ENCODE peak calls at places on chromosomes 11 and 22, in six cellular contexts. One of them, this sample, is unnamed.

GRCh38 chr11:131430466-131431176 is 60.2 kb downstream of the NTM start:
- DNase-seq in GM10248: no peak
- DNase-seq in endodermal cell: no peak
- DNase-seq in HFF-Myc: no peak
- DNase-seq in brain microvascular endothelial cell: no peak
- DNase-seq in cardiac muscle cell: peak; percentile 42
- DNase-seq in this sample: no peak

GRCh38 chr11:125626381-125626950 is 1.5 kb downstream of the CHEK1 start:
- DNase-seq in GM10248: peak; percentile 42
- DNase-seq in endodermal cell: no peak
- DNase-seq in brain microvascular endothelial cell: no peak
- DNase-seq in cardiac muscle cell: no peak
- DNase-seq in HFF-Myc: peak; percentile 84
- DNase-seq in this sample: peak; percentile 51

GRCh38 chr11:19769820-19770219 is 57.2 kb downstream of the NAV2 start:
- DNase-seq in brain microvascular endothelial cell: peak; percentile 50
- DNase-seq in cardiac muscle cell: peak; percentile 55
- DNase-seq in endodermal cell: no peak
- DNase-seq in GM10248: no peak
- DNase-seq in HFF-Myc: no peak
- DNase-seq in this sample: no peak

GRCh38 chr11:103370076-103370475 is 260.9 kb downstream of the DYNC2H1 start:
- DNase-seq in GM10248: no peak
- DNase-seq in endodermal cell: no peak
- DNase-seq in brain microvascular endothelial cell: no peak
- DNase-seq in HFF-Myc: no peak
- DNase-seq in cardiac muscle cell: no peak
- DNase-seq in this sample: no peak

GRCh38 chr11:114215871-114216803 is 80.1 kb upstream of the NNMT start:
- DNase-seq in brain microvascular endothelial cell: no peak
- DNase-seq in HFF-Myc: no peak
- DNase-seq in GM10248: no peak
- DNase-seq in endodermal cell: no peak
- DNase-seq in cardiac muscle cell: peak; percentile 93
- DNase-seq in this sample: no peak

GRCh38 chr22:20412474-20413216 is 18.7 kb downstream of the ZNF74 start:
- DNase-seq in endodermal cell: no peak
- DNase-seq in GM10248: no peak
- DNase-seq in brain microvascular endothelial cell: no peak
- DNase-seq in cardiac muscle cell: no peak
- DNase-seq in HFF-Myc: no peak
- DNase-seq in this sample: no peak

GRCh38 chr11:103927535-103927934 is 108.9 kb upstream of the DDI1 start:
- DNase-seq in HFF-Myc: no peak
- DNase-seq in cardiac muscle cell: peak; percentile 67
- DNase-seq in brain microvascular endothelial cell: no peak
- DNase-seq in GM10248: no peak
- DNase-seq in endodermal cell: no peak
- DNase-seq in this sample: no peak

GRCh38 chr11:64348611-64349387 is 8.8 kb downstream of the CCDC88B start:
- DNase-seq in GM10248: no peak
- DNase-seq in cardiac muscle cell: no peak
- DNase-seq in brain microvascular endothelial cell: no peak
- DNase-seq in HFF-Myc: no peak
- DNase-seq in endodermal cell: peak; percentile 58
- DNase-seq in this sample: no peak

DNA sequence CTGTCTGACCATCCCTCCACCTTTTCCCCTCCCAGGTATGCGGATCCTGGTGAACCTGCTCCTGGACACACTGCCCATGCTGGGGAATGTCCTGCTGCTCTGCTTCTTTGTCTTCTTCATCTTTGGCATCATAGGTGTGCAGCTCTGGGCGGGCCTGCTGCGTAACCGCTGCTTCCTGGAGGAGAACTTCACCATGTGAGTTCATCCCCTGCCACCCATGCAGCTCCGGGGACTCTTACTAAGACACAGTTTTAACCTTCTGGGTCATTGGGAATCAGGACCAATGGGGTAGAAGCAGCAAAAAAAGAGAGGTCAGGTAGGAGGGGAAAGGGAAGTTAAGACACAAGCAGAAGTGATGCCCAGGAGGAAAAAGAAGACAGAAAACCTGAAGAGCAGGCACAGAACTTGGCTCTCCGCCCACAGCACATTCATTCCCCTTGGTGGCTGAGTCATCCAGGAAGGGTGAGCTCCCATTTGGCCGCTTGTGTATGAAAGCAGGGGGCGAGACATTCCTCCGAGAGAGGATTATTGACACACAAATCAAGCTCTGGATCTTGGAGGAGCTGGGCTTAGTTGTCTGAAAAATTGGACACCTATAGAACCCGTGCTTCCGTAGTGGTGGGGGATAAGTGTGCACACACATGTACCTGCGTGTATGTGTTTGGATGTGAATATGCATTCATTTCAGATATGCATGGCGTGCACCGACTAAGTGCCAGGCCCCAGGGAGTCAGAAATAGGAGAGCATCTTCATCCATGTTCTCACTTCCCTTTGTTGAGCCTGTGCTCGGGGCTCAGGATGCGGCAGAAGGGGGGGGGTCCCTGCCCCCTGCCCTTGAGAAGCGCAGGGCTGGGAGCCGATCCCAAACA is 64.2 kb downstream of the CACNA1I start:
- DNase-seq in GM10248: no peak
- DNase-seq in cardiac muscle cell: peak; percentile 86
- DNase-seq in brain microvascular endothelial cell: peak; percentile 79
- DNase-seq in endodermal cell: peak; percentile 75
- DNase-seq in HFF-Myc: peak; percentile 81
- DNase-seq in this sample: no peak
- TF ChIP-seq CTCF in GM10248: no peak
- TF ChIP-seq CTCF in cardiac muscle cell: no peak
- TF ChIP-seq CTCF in brain microvascular endothelial cell: no peak
- TF ChIP-seq CTCF in endodermal cell: no peak
- TF ChIP-seq CTCF in HFF-Myc: no peak
- TF ChIP-seq CTCF in this sample: no peak

GRCh38 chr11:12287374-12288211 is 89.8 kb upstream of the PARVA start:
- DNase-seq in cardiac muscle cell: peak; percentile 97
- DNase-seq in GM10248: peak; percentile 33
- DNase-seq in endodermal cell: peak; percentile 93
- DNase-seq in brain microvascular endothelial cell: peak; percentile 98
- DNase-seq in HFF-Myc: peak; percentile 86
- DNase-seq in this sample: peak; percentile 45
- TF ChIP-seq CTCF in cardiac muscle cell: peak; percentile 70
- TF ChIP-seq CTCF in GM10248: no peak
- TF ChIP-seq CTCF in endodermal cell: peak; percentile 84
- TF ChIP-seq CTCF in brain microvascular endothelial cell: peak; percentile 76
- TF ChIP-seq CTCF in HFF-Myc: peak; percentile 73
- TF ChIP-seq CTCF in this sample: no peak

GRCh38 chr11:68025047-68025446 is 5.4 kb upstream of the NDUFS8 start:
- DNase-seq in GM10248: no peak
- DNase-seq in HFF-Myc: no peak
- DNase-seq in cardiac muscle cell: no peak
- DNase-seq in endodermal cell: peak; percentile 65
- DNase-seq in brain microvascular endothelial cell: no peak
- DNase-seq in this sample: no peak
- TF ChIP-seq CTCF in GM10248: peak; percentile 1
- TF ChIP-seq CTCF in HFF-Myc: no peak
- TF ChIP-seq CTCF in cardiac muscle cell: no peak
- TF ChIP-seq CTCF in endodermal cell: peak; percentile 56
- TF ChIP-seq CTCF in brain microvascular endothelial cell: peak; percentile 30
- TF ChIP-seq CTCF in this sample: no peak

DNA sequence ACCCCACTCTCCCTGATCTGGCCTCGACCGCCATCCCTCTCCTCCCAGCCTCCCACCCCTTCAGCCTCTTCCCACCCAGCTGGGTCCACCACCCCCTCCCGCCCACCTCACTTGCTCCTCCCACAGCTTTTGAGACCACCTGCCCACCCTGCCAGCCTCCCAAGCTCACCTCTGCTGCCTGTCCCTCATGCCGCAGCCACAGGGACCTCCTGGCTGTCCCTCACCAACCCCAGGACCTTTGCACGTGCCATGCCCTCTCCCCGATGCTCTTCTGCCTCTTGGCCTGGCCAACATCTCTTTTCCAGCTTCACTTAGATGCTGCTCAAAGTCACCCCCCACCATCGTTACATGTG is 6.5 kb downstream of the PNPLA5 start:
- DNase-seq in cardiac muscle cell: no peak
- DNase-seq in brain microvascular endothelial cell: no peak
- DNase-seq in endodermal cell: no peak
- DNase-seq in HFF-Myc: no peak
- DNase-seq in GM10248: no peak
- DNase-seq in this sample: no peak
- TF ChIP-seq CTCF in cardiac muscle cell: no peak
- TF ChIP-seq CTCF in brain microvascular endothelial cell: no peak
- TF ChIP-seq CTCF in endodermal cell: no peak
- TF ChIP-seq CTCF in HFF-Myc: no peak
- TF ChIP-seq CTCF in GM10248: no peak
- TF ChIP-seq CTCF in this sample: no peak